ENCODE peak calls at places on chromosomes 5 and 9, in five cellular contexts. T is cardiac fibroblast; R is T-helper 9 cell; N is stimulated activated CD8-positive, alpha-beta memory T cell treated with anti-CD3 and anti-CD28 coated beads, Interleukin-4, amount 100 ng/mL, for 48 hours; Z is stomach. M is an unnamed sample.

GRCh38 chr5:174371600-174372094 is 326.1 kb downstream of the NSG2 start:
- DNase-seq in T (peak), R (no peak), N (no peak), Z (no peak), M (no peak)

GRCh38 chr9:68851657-68852056 is 146.6 kb downstream of the PIP5K1B start:
- DNase-seq in T (peak), R (no peak), N (no peak), Z (no peak), M (no peak)

GRCh38 chr9:135067091-135067710 is 20.3 kb upstream of the OLFM1 start:
- DNase-seq in T (no peak), R (no peak), N (no peak), Z (no peak), M (no peak)

GRCh38 chr5:145743396-145744061 is 91.6 kb downstream of the PRELID2 start:
- DNase-seq in T (no peak), R (no peak), N (no peak), Z (no peak), M (no peak)

GRCh38 chr5:133866903-133867245 is 101.6 kb downstream of the C5orf15 start:
- DNase-seq in T (no peak), R (no peak), N (no peak), Z (no peak), M (no peak)

GRCh38 chr9:134698587-134699342 is 57.2 kb downstream of the COL5A1 start:
- DNase-seq in T (peak), R (no peak), N (peak), Z (peak), M (peak)

GRCh38 chr9:2583308-2584013 is 38.1 kb upstream of the VLDLR start:
- DNase-seq in T (no peak), R (no peak), N (no peak), Z (no peak), M (no peak)

GRCh38 chr5:130912088-130912487 is 253.0 kb downstream of the HINT1 start:
- DNase-seq in T (peak), R (no peak), N (no peak), Z (no peak), M (no peak)

GRCh38 chr5:133939668-133940067 is 28.8 kb downstream of the C5orf15 start:
- DNase-seq in T (no peak), R (no peak), N (peak), Z (no peak), M (no peak)

GRCh38 chr5:176427971-176428370 is 11.6 kb upstream of the CLTB start:
- DNase-seq in T (peak), R (no peak), N (no peak), Z (no peak), M (no peak)

GRCh38 chr5:126884269-126884819 is 107.4 kb downstream of the LMNB1 start:
- DNase-seq in T (peak), R (no peak), N (no peak), Z (no peak), M (no peak)

GRCh38 chr9:21234153-21234687 is 5.6 kb downstream of the IFNA14 start:
- DNase-seq in T (no peak), R (no peak), N (no peak), Z (no peak), M (no peak)

GRCh38 chr9:36868591-36869282 is 165.3 kb downstream of the PAX5 start:
- DNase-seq in T (no peak), R (no peak), N (no peak), Z (no peak), M (no peak)

M was measured in colonic mucosa.